ENCODE peak calls at places on chromosome 5, in five cellular contexts. X is SIG-M5, C is NCI-H524, M is KBM-7, E is HEK293T. D is an unnamed sample.

GRCh38 chr5:76544268-76544926 is 78.8 kb downstream of the F2RL2 start:
- DNase-seq in X (no peak), C (peak), M (peak), E (peak), D (peak)

GRCh38 chr5:72273547-72273946 is 46.5 kb downstream of the MRPS27 start:
- DNase-seq in X (no peak), C (no peak), M (no peak), E (no peak), D (no peak)

GRCh38 chr5:14980698-14981097 is 109.1 kb upstream of the ANKH start:
- DNase-seq in X (no peak), C (no peak), M (no peak), E (no peak), D (no peak)

GRCh38 chr5:25027016-25027415 is 382.2 kb upstream of the CDH10 start:
- DNase-seq in X (no peak), C (no peak), M (no peak), E (no peak), D (no peak)

GRCh38 chr5:5419291-5420210 is 2.9 kb upstream of the ICE1 start:
- DNase-seq in X (no peak), C (peak), M (peak), E (peak), D (no peak)

GRCh38 chr5:13316191-13316590 is 628.3 kb downstream of the DNAH5 start:
- DNase-seq in X (no peak), C (no peak), M (no peak), E (no peak), D (no peak)

GRCh38 chr5:109859537-109859936 is 169.8 kb downstream of the MAN2A1 start:
- DNase-seq in X (no peak), C (no peak), M (no peak), E (no peak), D (no peak)

GRCh38 chr5:1052641-1053390 is 44.2 kb downstream of the NKD2 start:
- DNase-seq in X (no peak), C (no peak), M (no peak), E (no peak), D (no peak)